ENCODE peak calls at places on chromosomes 4 and X, in seven cellular contexts. L is GM12892, F is HepG2, G is SK-N-SH, C is GM12878, S is GM12891, O is K562. U is an unnamed sample.

GRCh38 chrX:38891641-38892413 is 90.6 kb downstream of the MID1IP1 start:
- DNase-seq in G (no peak), L (peak), C (no peak), F (no peak), S (no peak), O (no peak), U (no peak)

GRCh38 chr4:123825596-123826291 is 429.1 kb downstream of the SPRY1 start:
- DNase-seq in C (no peak), G (no peak), O (no peak), L (no peak), F (no peak), S (no peak), U (no peak)

GRCh38 chr4:105651879-105652640 is 56.4 kb downstream of the INTS12 start:
- DNase-seq in F (no peak), C (no peak), G (no peak), S (no peak), O (no peak), L (no peak), U (no peak)

GRCh38 chrX:45751156-45751555 is 550.5 kb upstream of the DIPK2B start:
- DNase-seq in G (no peak), O (no peak), F (no peak), C (no peak), L (no peak), S (no peak), U (no peak)

GRCh38 chr4:34417160-34417559 is 1827.2 kb downstream of the ARAP2 start:
- DNase-seq in C (no peak), G (no peak), L (no peak), S (no peak), F (no peak), O (no peak), U (no peak)

GRCh38 chrX:21745756-21746155 is 12.2 kb downstream of the SMPX start:
- DNase-seq in G (peak), S (no peak), L (no peak), C (no peak), F (no peak), O (peak), U (no peak)

GRCh38 chrX:65690057-65690855 is 22.8 kb downstream of the MSN start:
- DNase-seq in G (no peak), L (no peak), F (no peak), C (no peak), O (no peak), S (no peak), U (no peak)

GRCh38 chrX:25721564-25721963 is 416.6 kb upstream of the MAGEB18 start:
- DNase-seq in C (no peak), G (no peak), S (no peak), L (no peak), F (peak), O (peak), U (no peak)

GRCh38 chr4:73451404-73451803 is 15.4 kb downstream of the AFP start:
- DNase-seq in G (no peak), C (no peak), L (no peak), F (no peak), S (no peak), O (no peak), U (no peak)

GRCh38 chr4:168398589-168398988 is 80.0 kb upstream of the DDX60 start:
- DNase-seq in S (no peak), L (no peak), G (no peak), O (peak), C (no peak), F (no peak), U (no peak)

GRCh38 chr4:70473691-70474090 is 1.7 kb downstream of the MUC7 start:
- DNase-seq in L (no peak), C (no peak), S (no peak), F (no peak), G (no peak), O (no peak), U (no peak)

GRCh38 chr4:186644316-186644638 is 79.4 kb downstream of the FAT1 start:
- DNase-seq in F (no peak), G (no peak), C (no peak), S (no peak), L (no peak), O (no peak), U (no peak)

GRCh38 chr4:188780686-188781085 is 641.4 kb downstream of the TRIML1 start:
- DNase-seq in S (no peak), O (no peak), G (no peak), F (no peak), L (no peak), C (no peak), U (no peak)

GRCh38 chr4:158814636-158815035 is 45.8 kb downstream of the FNIP2 start:
- DNase-seq in C (no peak), F (no peak), S (no peak), G (no peak), L (no peak), O (no peak), U (no peak)

GRCh38 chr4:74097161-74097560 is 1.8 kb downstream of the CXCL2 start:
- DNase-seq in S (no peak), L (no peak), F (no peak), O (no peak), G (no peak), C (no peak), U (no peak)

GRCh38 chr4:11805837-11806236 is 377.1 kb upstream of the HS3ST1 start:
- DNase-seq in L (no peak), S (no peak), C (no peak), O (no peak), G (no peak), F (no peak), U (no peak)

GRCh38 chrX:146615807-146616206 is 193.8 kb upstream of the CXorf51B start:
- DNase-seq in C (no peak), F (no peak), L (no peak), O (no peak), G (no peak), S (no peak), U (no peak)

GRCh38 chr4:176762661-176763308 is 29.9 kb downstream of the VEGFC start:
- DNase-seq in L (no peak), F (no peak), S (no peak), G (no peak), O (no peak), C (no peak), U (no peak)
- TF ChIP-seq TAF1 in L (no peak), F (no peak), S (no peak), G (no peak), O (no peak), C (no peak), U (no peak)

GRCh38 chr4:2365054-2365912 is 53.2 kb downstream of the ZFYVE28 start:
- DNase-seq in G (no peak), O (peak), S (no peak), F (no peak), L (no peak), C (no peak), U (no peak)
- TF ChIP-seq TAF1 in G (no peak), O (no peak), S (no peak), F (no peak), L (no peak), C (no peak), U (no peak)

DNA sequence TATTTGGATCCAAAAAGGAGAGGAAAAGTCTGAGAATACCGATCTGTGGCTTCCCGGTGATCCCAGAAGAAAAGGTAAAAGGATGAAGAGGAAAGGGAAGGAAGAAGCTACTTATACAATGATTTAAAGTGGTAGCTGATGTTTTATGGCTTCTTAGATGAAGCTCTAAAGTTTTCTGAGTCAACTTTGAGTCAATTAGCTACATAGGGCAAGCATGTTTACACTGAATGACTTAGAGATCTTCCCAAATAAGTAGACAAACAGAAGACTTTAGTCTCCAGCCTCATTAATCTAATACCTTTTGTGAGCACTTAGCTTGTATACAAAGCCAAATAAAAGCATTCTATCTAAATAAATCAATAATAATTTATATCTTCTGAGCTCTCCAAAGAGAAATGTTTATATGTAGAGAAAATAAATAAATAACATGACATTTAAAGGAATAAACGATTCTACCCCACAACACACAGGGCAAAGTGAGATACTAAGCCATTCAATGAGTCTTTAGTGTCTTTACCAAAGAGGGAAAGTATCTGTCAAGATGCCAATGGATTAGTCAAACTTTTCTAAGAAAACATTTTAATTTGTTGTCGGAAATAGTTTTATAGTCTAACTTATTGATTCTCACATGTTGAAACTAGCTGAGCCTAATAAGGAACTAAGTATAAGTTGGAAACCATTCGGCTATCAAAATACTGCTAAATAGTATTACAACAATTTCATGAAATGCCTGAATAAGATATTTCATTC is 46.0 kb upstream of the TMEM184C start:
- DNase-seq in G (no peak), S (no peak), F (no peak), C (no peak), O (no peak), L (no peak), U (no peak)
- TF ChIP-seq TAF1 in G (no peak), S (no peak), F (no peak), C (no peak), O (no peak), L (no peak), U (no peak)

GRCh38 chr4:144584428-144584827 is 61.5 kb upstream of the HHIP start:
- DNase-seq in O (no peak), F (no peak), G (no peak), C (no peak), S (no peak), L (no peak), U (no peak)
- TF ChIP-seq TAF1 in O (no peak), F (no peak), G (no peak), C (no peak), S (no peak), L (no peak), U (no peak)

GRCh38 chrX:152958047-152958446 is 35.9 kb downstream of the PNMA5 start:
- DNase-seq in L (no peak), G (no peak), S (no peak), C (no peak), F (no peak), O (no peak), U (no peak)
- TF ChIP-seq TAF1 in L (no peak), G (no peak), S (no peak), C (no peak), F (no peak), O (no peak), U (no peak)

DNA sequence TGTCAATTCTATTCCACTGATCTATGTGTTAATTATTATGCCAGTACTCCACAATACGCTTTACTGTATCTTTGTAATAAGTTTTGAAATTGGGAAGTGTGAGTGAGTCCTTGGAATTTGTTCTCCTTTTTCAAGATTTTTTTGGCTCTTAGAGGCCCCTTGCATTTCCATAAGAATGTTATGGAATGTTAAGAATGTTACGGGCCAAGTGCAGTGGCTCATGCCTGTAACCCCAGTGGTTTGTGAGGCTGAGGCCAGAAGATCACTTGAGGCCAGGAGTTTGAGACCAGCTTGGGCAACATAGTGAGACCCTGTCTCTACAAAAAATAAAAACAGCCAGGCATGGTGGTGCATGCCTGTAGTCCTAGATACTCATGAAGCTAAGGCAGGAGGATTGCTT is 167.6 kb upstream of the CXorf66 start:
- DNase-seq in O (no peak), L (no peak), C (no peak), G (no peak), F (no peak), S (no peak), U (no peak)
- TF ChIP-seq TAF1 in O (no peak), L (no peak), C (no peak), G (no peak), F (no peak), S (no peak), U (no peak)

GRCh38 chr4:102684605-102685052 is 76.1 kb downstream of the MANBA start:
- DNase-seq in L (no peak), F (no peak), G (no peak), S (no peak), O (peak), C (peak), U (no peak)
- TF ChIP-seq TAF1 in L (no peak), F (no peak), G (no peak), S (no peak), O (no peak), C (no peak), U (no peak)

GRCh38 chr4:121072836-121073362 is 564 bp upstream of the NDNF start:
- DNase-seq in G (peak), L (no peak), O (no peak), F (no peak), C (no peak), S (no peak), U (no peak)
- TF ChIP-seq TAF1 in G (no peak), L (no peak), O (no peak), F (no peak), C (no peak), S (no peak), U (no peak)